ENCODE peak calls at places on chromosomes 4 and X, in six cellular contexts. One of them, this sample, is unnamed.

GRCh38 chrX:152819271-152819670 is 11.3 kb downstream of the CETN2 start:
- DNase-seq in MM.1S: no peak
- DNase-seq in A673: no peak
- DNase-seq in CD8-positive, alpha-beta memory T cell: no peak
- DNase-seq in A549: no peak
- DNase-seq in OCI-LY7: no peak
- DNase-seq in this sample: no peak

GRCh38 chr4:82948647-82949204 is 48.2 kb downstream of the THAP9 start:
- DNase-seq in MM.1S: no peak
- DNase-seq in A673: no peak
- DNase-seq in CD8-positive, alpha-beta memory T cell: no peak
- DNase-seq in A549: no peak
- DNase-seq in OCI-LY7: no peak
- DNase-seq in this sample: peak; percentile 22

GRCh38 chrX:87702795-87703194 is 185.2 kb downstream of the KLHL4 start:
- DNase-seq in MM.1S: no peak
- DNase-seq in A673: no peak
- DNase-seq in CD8-positive, alpha-beta memory T cell: no peak
- DNase-seq in A549: no peak
- DNase-seq in OCI-LY7: no peak
- DNase-seq in this sample: no peak

GRCh38 chr4:73599182-73599581 is 21.1 kb downstream of the RASSF6 start:
- DNase-seq in MM.1S: peak; percentile 56
- DNase-seq in A673: no peak
- DNase-seq in CD8-positive, alpha-beta memory T cell: no peak
- DNase-seq in A549: peak; percentile 91
- DNase-seq in OCI-LY7: peak; percentile 65
- DNase-seq in this sample: peak; percentile 84

GRCh38 chr4:100869266-100869665 is 351.4 kb upstream of the EMCN start:
- DNase-seq in MM.1S: no peak
- DNase-seq in A673: no peak
- DNase-seq in CD8-positive, alpha-beta memory T cell: no peak
- DNase-seq in A549: no peak
- DNase-seq in OCI-LY7: no peak
- DNase-seq in this sample: no peak

GRCh38 chrX:15672886-15673285 is 8.3 kb upstream of the CLTRN start:
- DNase-seq in MM.1S: no peak
- DNase-seq in A673: no peak
- DNase-seq in CD8-positive, alpha-beta memory T cell: no peak
- DNase-seq in A549: no peak
- DNase-seq in OCI-LY7: no peak
- DNase-seq in this sample: no peak

GRCh38 chrX:124736553-124737240 is 390.3 kb downstream of the SH2D1A start:
- DNase-seq in MM.1S: peak; percentile 37
- DNase-seq in A673: no peak
- DNase-seq in CD8-positive, alpha-beta memory T cell: peak; percentile 67
- DNase-seq in A549: no peak
- DNase-seq in OCI-LY7: no peak
- DNase-seq in this sample: no peak

GRCh38 chr4:51885371-51885770 is 42.4 kb downstream of the DCUN1D4 start:
- DNase-seq in MM.1S: no peak
- DNase-seq in A673: peak; percentile 27
- DNase-seq in CD8-positive, alpha-beta memory T cell: no peak
- DNase-seq in A549: peak; percentile 19
- DNase-seq in OCI-LY7: peak; percentile 29
- DNase-seq in this sample: no peak

GRCh38 chrX:40168183-40169015 is 70.6 kb upstream of the BCOR start:
- DNase-seq in MM.1S: no peak
- DNase-seq in A673: no peak
- DNase-seq in CD8-positive, alpha-beta memory T cell: no peak
- DNase-seq in A549: no peak
- DNase-seq in OCI-LY7: peak; percentile 75
- DNase-seq in this sample: no peak

GRCh38 chr4:10554694-10555093 is 97.5 kb upstream of the ZNF518B start:
- DNase-seq in MM.1S: peak; percentile 57
- DNase-seq in A673: peak; percentile 62
- DNase-seq in CD8-positive, alpha-beta memory T cell: peak; percentile 7
- DNase-seq in A549: peak; percentile 35
- DNase-seq in OCI-LY7: peak; percentile 54
- DNase-seq in this sample: peak; percentile 71

GRCh38 chrX:76931518-76931917 is 504.0 kb downstream of the MAGEE1 start:
- DNase-seq in MM.1S: no peak
- DNase-seq in A673: no peak
- DNase-seq in CD8-positive, alpha-beta memory T cell: no peak
- DNase-seq in A549: no peak
- DNase-seq in OCI-LY7: peak; percentile 53
- DNase-seq in this sample: no peak

GRCh38 chrX:153465691-153466380 is 4.5 kb downstream of the HAUS7 start:
- DNase-seq in MM.1S: no peak
- DNase-seq in A673: no peak
- DNase-seq in CD8-positive, alpha-beta memory T cell: no peak
- DNase-seq in A549: no peak
- DNase-seq in OCI-LY7: no peak
- DNase-seq in this sample: no peak

GRCh38 chr4:112348488-112349158 is 51.5 kb downstream of the ALPK1 start:
- DNase-seq in MM.1S: no peak
- DNase-seq in A673: peak; percentile 63
- DNase-seq in CD8-positive, alpha-beta memory T cell: no peak
- DNase-seq in A549: peak; percentile 63
- DNase-seq in OCI-LY7: no peak
- DNase-seq in this sample: peak; percentile 92

GRCh38 chr4:168585168-168586091 is 88.6 kb downstream of the PALLD start:
- DNase-seq in MM.1S: no peak
- DNase-seq in A673: peak; percentile 91
- DNase-seq in CD8-positive, alpha-beta memory T cell: no peak
- DNase-seq in A549: peak; percentile 82
- DNase-seq in OCI-LY7: peak; percentile 4
- DNase-seq in this sample: peak; percentile 62

GRCh38 chr4:73978886-73979285 is 2.9 kb downstream of the PF4 start:
- DNase-seq in MM.1S: no peak
- DNase-seq in A673: no peak
- DNase-seq in CD8-positive, alpha-beta memory T cell: no peak
- DNase-seq in A549: peak; percentile 45
- DNase-seq in OCI-LY7: no peak
- DNase-seq in this sample: no peak

GRCh38 chr4:184363258-184363657 is 111.1 kb downstream of the IRF2 start:
- DNase-seq in MM.1S: no peak
- DNase-seq in A673: no peak
- DNase-seq in CD8-positive, alpha-beta memory T cell: no peak
- DNase-seq in A549: no peak
- DNase-seq in OCI-LY7: no peak
- DNase-seq in this sample: no peak

GRCh38 chr4:13544556-13545393 is 467 bp upstream of the NKX3-2 start:
- DNase-seq in MM.1S: no peak
- DNase-seq in A673: peak; percentile 97
- DNase-seq in CD8-positive, alpha-beta memory T cell: no peak
- DNase-seq in A549: peak; percentile 73
- DNase-seq in OCI-LY7: peak; percentile 85
- DNase-seq in this sample: peak; percentile 94
- H3K27ac ChIP-seq in MM.1S: no peak overlapping the region
- H3K27ac ChIP-seq in A673: peak overlapping the region; percentile 80
- H3K27ac ChIP-seq in CD8-positive, alpha-beta memory T cell: no peak overlapping the region
- H3K27ac ChIP-seq in A549: peak overlapping the region; percentile 83
- H3K27ac ChIP-seq in OCI-LY7: no peak overlapping the region
- H3K27ac ChIP-seq in this sample: peak overlapping the region; percentile 55

DNA sequence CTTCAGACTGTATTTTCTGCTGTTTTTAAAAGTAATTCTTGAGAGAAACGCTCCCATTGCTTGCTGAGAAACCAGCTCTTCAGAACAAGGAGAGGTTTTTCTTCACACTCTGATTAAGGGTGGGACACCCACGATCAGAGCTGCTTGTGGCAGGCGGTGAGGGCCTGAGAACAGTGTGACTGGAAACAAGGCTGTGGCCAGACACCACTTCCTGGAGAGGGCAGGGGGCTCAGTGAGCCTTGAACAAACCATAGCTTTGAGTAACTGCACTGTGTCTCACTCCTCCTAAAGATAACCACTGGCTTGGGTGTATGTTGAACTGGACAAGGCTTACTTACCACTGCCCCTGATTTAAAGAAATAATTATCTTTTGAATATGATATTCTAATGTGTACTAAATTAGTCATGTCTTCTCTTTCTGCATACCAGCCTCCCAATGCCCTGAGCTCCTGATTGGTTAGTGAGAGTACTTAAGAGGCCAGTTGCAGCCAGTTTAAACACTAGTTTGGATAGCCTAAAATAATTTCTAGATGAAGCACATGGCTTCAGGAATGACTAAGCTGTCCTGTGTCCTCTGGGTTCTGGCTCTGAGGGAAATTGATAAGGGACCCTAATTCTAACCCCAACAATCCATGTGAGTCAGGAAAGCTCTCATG is 3.7 kb upstream of the GPR82 start:
- DNase-seq in MM.1S: no peak
- DNase-seq in A673: no peak
- DNase-seq in CD8-positive, alpha-beta memory T cell: peak; percentile 62
- DNase-seq in A549: no peak
- DNase-seq in OCI-LY7: peak; percentile 29
- DNase-seq in this sample: no peak
- H3K27ac ChIP-seq in MM.1S: no peak overlapping the region
- H3K27ac ChIP-seq in A673: no peak overlapping the region
- H3K27ac ChIP-seq in CD8-positive, alpha-beta memory T cell: no peak overlapping the region
- H3K27ac ChIP-seq in A549: no peak overlapping the region
- H3K27ac ChIP-seq in OCI-LY7: no peak overlapping the region
- H3K27ac ChIP-seq in this sample: no peak overlapping the region

DNA sequence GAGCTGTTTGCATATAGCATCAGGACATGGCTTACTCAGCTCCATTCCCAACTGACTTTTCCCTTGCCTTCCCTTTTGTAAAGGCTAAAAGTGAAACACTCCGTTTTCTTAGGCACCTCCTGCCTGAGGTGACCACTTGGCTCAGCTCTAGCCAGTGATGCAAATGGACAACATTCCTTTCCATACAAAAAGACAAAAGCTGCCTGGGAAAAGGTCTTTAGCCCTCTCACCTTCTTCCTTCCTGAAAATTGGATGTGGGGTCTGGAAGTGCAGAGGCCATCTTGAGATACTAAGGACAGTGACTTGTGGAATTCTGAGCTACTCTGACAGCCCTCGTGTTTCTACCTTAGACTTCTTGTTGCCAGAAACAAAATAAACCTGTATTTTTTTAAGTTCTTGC is 27.7 kb upstream of the SFRP2 start:
- DNase-seq in MM.1S: no peak
- DNase-seq in A673: no peak
- DNase-seq in CD8-positive, alpha-beta memory T cell: no peak
- DNase-seq in A549: no peak
- DNase-seq in OCI-LY7: no peak
- DNase-seq in this sample: no peak
- H3K27ac ChIP-seq in MM.1S: no peak overlapping the region
- H3K27ac ChIP-seq in A673: no peak overlapping the region
- H3K27ac ChIP-seq in CD8-positive, alpha-beta memory T cell: no peak overlapping the region
- H3K27ac ChIP-seq in A549: no peak overlapping the region
- H3K27ac ChIP-seq in OCI-LY7: no peak overlapping the region
- H3K27ac ChIP-seq in this sample: no peak overlapping the region

DNA sequence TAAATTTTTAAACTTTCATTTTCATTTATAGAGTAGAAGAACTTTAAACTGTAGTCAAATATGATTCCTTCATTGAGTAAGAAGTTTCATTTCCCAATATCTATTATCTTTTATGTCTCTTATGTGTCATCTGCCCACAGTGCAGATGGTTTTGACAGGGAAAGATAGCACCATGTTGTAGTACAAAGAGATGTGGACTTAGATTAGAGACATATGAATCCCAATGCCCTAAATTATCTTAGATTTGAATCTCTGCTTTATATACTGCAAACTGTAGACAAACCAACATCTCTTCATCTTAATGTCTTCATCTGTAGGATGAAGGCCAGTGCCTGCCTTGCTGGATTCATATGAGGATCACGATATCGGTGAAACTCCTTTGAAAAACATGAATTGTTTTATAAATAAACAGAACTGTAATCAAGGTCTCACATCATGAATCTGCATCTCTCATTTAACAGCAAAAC is 217.5 kb downstream of the BANK1 start:
- DNase-seq in MM.1S: no peak
- DNase-seq in A673: no peak
- DNase-seq in CD8-positive, alpha-beta memory T cell: no peak
- DNase-seq in A549: no peak
- DNase-seq in OCI-LY7: no peak
- DNase-seq in this sample: no peak
- H3K27ac ChIP-seq in MM.1S: no peak overlapping the region
- H3K27ac ChIP-seq in A673: no peak overlapping the region
- H3K27ac ChIP-seq in CD8-positive, alpha-beta memory T cell: no peak overlapping the region
- H3K27ac ChIP-seq in A549: no peak overlapping the region
- H3K27ac ChIP-seq in OCI-LY7: no peak overlapping the region
- H3K27ac ChIP-seq in this sample: no peak overlapping the region

DNA sequence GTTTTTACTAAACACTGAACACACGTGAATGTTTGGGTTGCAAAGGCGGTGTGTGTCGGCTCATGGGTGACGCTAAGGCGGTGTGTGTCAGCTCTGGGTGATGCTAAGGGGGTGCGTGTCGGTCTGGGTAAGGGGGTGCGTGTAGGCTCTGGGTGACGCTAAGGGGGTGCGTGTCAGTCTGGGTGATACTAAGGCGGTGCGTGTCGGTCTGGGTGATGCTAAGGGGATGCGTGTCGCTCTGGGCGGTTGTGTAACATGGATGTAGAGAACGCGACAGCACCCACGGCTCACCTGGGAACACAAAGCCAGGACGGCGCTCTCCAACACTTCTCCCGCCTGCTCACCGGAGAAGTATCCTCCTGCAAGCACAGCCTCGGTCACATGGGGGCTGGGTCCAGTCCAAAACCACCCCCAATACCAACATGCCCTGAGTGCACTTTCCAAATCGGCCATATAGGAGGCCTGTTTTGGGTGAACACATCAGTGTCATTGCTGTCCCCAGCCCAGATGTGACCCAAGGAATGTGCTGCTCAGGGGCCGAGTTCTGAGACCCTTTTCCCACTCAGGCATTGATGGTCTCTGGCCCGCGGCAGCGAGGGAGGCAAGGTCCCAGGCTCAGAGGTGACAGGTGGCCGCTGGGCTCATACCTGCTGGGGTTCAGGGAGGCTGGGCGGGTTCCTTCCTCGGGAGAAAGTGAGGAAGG is 67.1 kb downstream of the ACOX3 start:
- DNase-seq in MM.1S: no peak
- DNase-seq in A673: no peak
- DNase-seq in CD8-positive, alpha-beta memory T cell: no peak
- DNase-seq in A549: no peak
- DNase-seq in OCI-LY7: no peak
- DNase-seq in this sample: no peak
- H3K27ac ChIP-seq in MM.1S: no peak overlapping the region
- H3K27ac ChIP-seq in A673: no peak overlapping the region
- H3K27ac ChIP-seq in CD8-positive, alpha-beta memory T cell: no peak overlapping the region
- H3K27ac ChIP-seq in A549: no peak overlapping the region
- H3K27ac ChIP-seq in OCI-LY7: no peak overlapping the region
- H3K27ac ChIP-seq in this sample: no peak overlapping the region

GRCh38 chr4:2484993-2485392 is 16.1 kb downstream of the RNF4 start:
- DNase-seq in MM.1S: peak; percentile 83
- DNase-seq in A673: peak; percentile 43
- DNase-seq in CD8-positive, alpha-beta memory T cell: peak; percentile 63
- DNase-seq in A549: no peak
- DNase-seq in OCI-LY7: peak; percentile 91
- DNase-seq in this sample: peak; percentile 83
- H3K27ac ChIP-seq in MM.1S: peak overlapping the region; percentile 78
- H3K27ac ChIP-seq in A673: peak overlapping the region; percentile 35
- H3K27ac ChIP-seq in CD8-positive, alpha-beta memory T cell: peak overlapping the region; percentile 41
- H3K27ac ChIP-seq in A549: no peak overlapping the region
- H3K27ac ChIP-seq in OCI-LY7: peak overlapping the region; percentile 81
- H3K27ac ChIP-seq in this sample: peak overlapping the region; percentile 56

GRCh38 chr4:6419452-6420028 is 52.9 kb downstream of the PPP2R2C start:
- DNase-seq in MM.1S: no peak
- DNase-seq in A673: no peak
- DNase-seq in CD8-positive, alpha-beta memory T cell: no peak
- DNase-seq in A549: peak; percentile 4
- DNase-seq in OCI-LY7: no peak
- DNase-seq in this sample: no peak
- H3K27ac ChIP-seq in MM.1S: no peak overlapping the region
- H3K27ac ChIP-seq in A673: no peak overlapping the region
- H3K27ac ChIP-seq in CD8-positive, alpha-beta memory T cell: no peak overlapping the region
- H3K27ac ChIP-seq in A549: no peak overlapping the region
- H3K27ac ChIP-seq in OCI-LY7: no peak overlapping the region
- H3K27ac ChIP-seq in this sample: no peak overlapping the region